ENCODE peak calls at places on chromosomes 7 and 10, in eight cellular contexts. One of them, this sample, is unnamed.

GRCh38 chr10:23099816-23100215 is 4.4 kb downstream of the MSRB2 start:
- DNase-seq in stimulated activated effector memory CD8-positive, alpha-beta T cell treated with anti-CD3 and anti-CD28 coated beads, Interleukin-12 subunit alpha, Interleukin-12 subunit beta, amount 100 ng/mL, for 72 hours: no peak
- DNase-seq in WERI-Rb-1: no peak
- DNase-seq in cardiac muscle cell: no peak
- DNase-seq in esophagus squamous epithelium: no peak
- DNase-seq in NB4: no peak
- DNase-seq in bronchial epithelial cell: peak
- DNase-seq in NCI-H1105: no peak
- DNase-seq in this sample: no peak

GRCh38 chr7:141558544-141559183 is 7.5 kb downstream of the AGK start:
- DNase-seq in stimulated activated effector memory CD8-positive, alpha-beta T cell treated with anti-CD3 and anti-CD28 coated beads, Interleukin-12 subunit alpha, Interleukin-12 subunit beta, amount 100 ng/mL, for 72 hours: no peak
- DNase-seq in WERI-Rb-1: no peak
- DNase-seq in cardiac muscle cell: no peak
- DNase-seq in esophagus squamous epithelium: no peak
- DNase-seq in NB4: no peak
- DNase-seq in bronchial epithelial cell: peak
- DNase-seq in NCI-H1105: peak
- DNase-seq in this sample: no peak

GRCh38 chr10:131093795-131094366 is 217.6 kb downstream of the TCERG1L start:
- DNase-seq in stimulated activated effector memory CD8-positive, alpha-beta T cell treated with anti-CD3 and anti-CD28 coated beads, Interleukin-12 subunit alpha, Interleukin-12 subunit beta, amount 100 ng/mL, for 72 hours: no peak
- DNase-seq in WERI-Rb-1: no peak
- DNase-seq in cardiac muscle cell: no peak
- DNase-seq in esophagus squamous epithelium: no peak
- DNase-seq in NB4: no peak
- DNase-seq in bronchial epithelial cell: no peak
- DNase-seq in NCI-H1105: no peak
- DNase-seq in this sample: no peak

GRCh38 chr7:50953820-50954219 is 171.1 kb upstream of the GRB10 start:
- DNase-seq in stimulated activated effector memory CD8-positive, alpha-beta T cell treated with anti-CD3 and anti-CD28 coated beads, Interleukin-12 subunit alpha, Interleukin-12 subunit beta, amount 100 ng/mL, for 72 hours: peak
- DNase-seq in WERI-Rb-1: no peak
- DNase-seq in cardiac muscle cell: no peak
- DNase-seq in esophagus squamous epithelium: no peak
- DNase-seq in NB4: peak
- DNase-seq in bronchial epithelial cell: peak
- DNase-seq in NCI-H1105: no peak
- DNase-seq in this sample: no peak

GRCh38 chr7:36512607-36513006 is 122.9 kb downstream of the ANLN start:
- DNase-seq in stimulated activated effector memory CD8-positive, alpha-beta T cell treated with anti-CD3 and anti-CD28 coated beads, Interleukin-12 subunit alpha, Interleukin-12 subunit beta, amount 100 ng/mL, for 72 hours: no peak
- DNase-seq in WERI-Rb-1: no peak
- DNase-seq in cardiac muscle cell: peak
- DNase-seq in esophagus squamous epithelium: no peak
- DNase-seq in NB4: no peak
- DNase-seq in bronchial epithelial cell: no peak
- DNase-seq in NCI-H1105: no peak
- DNase-seq in this sample: no peak

GRCh38 chr10:12795318-12795717 is 206.2 kb downstream of the CCDC3 start:
- DNase-seq in stimulated activated effector memory CD8-positive, alpha-beta T cell treated with anti-CD3 and anti-CD28 coated beads, Interleukin-12 subunit alpha, Interleukin-12 subunit beta, amount 100 ng/mL, for 72 hours: no peak
- DNase-seq in WERI-Rb-1: no peak
- DNase-seq in cardiac muscle cell: no peak
- DNase-seq in esophagus squamous epithelium: no peak
- DNase-seq in NB4: no peak
- DNase-seq in bronchial epithelial cell: no peak
- DNase-seq in NCI-H1105: no peak
- DNase-seq in this sample: no peak

GRCh38 chr10:48880016-48880705 is 59.5 kb downstream of the LRRC18 start:
- DNase-seq in stimulated activated effector memory CD8-positive, alpha-beta T cell treated with anti-CD3 and anti-CD28 coated beads, Interleukin-12 subunit alpha, Interleukin-12 subunit beta, amount 100 ng/mL, for 72 hours: peak
- DNase-seq in WERI-Rb-1: no peak
- DNase-seq in cardiac muscle cell: no peak
- DNase-seq in esophagus squamous epithelium: no peak
- DNase-seq in NB4: no peak
- DNase-seq in bronchial epithelial cell: no peak
- DNase-seq in NCI-H1105: no peak
- DNase-seq in this sample: no peak

GRCh38 chr10:24930427-24930826 is 22.0 kb downstream of the PRTFDC1 start:
- DNase-seq in stimulated activated effector memory CD8-positive, alpha-beta T cell treated with anti-CD3 and anti-CD28 coated beads, Interleukin-12 subunit alpha, Interleukin-12 subunit beta, amount 100 ng/mL, for 72 hours: no peak
- DNase-seq in WERI-Rb-1: no peak
- DNase-seq in cardiac muscle cell: no peak
- DNase-seq in esophagus squamous epithelium: no peak
- DNase-seq in NB4: no peak
- DNase-seq in bronchial epithelial cell: no peak
- DNase-seq in NCI-H1105: no peak
- DNase-seq in this sample: no peak

GRCh38 chr10:69057951-69058297 is 30.0 kb upstream of the SRGN start:
- DNase-seq in stimulated activated effector memory CD8-positive, alpha-beta T cell treated with anti-CD3 and anti-CD28 coated beads, Interleukin-12 subunit alpha, Interleukin-12 subunit beta, amount 100 ng/mL, for 72 hours: no peak
- DNase-seq in WERI-Rb-1: no peak
- DNase-seq in cardiac muscle cell: no peak
- DNase-seq in esophagus squamous epithelium: no peak
- DNase-seq in NB4: no peak
- DNase-seq in bronchial epithelial cell: peak
- DNase-seq in NCI-H1105: no peak
- DNase-seq in this sample: no peak

GRCh38 chr7:5276611-5277010 is 6.1 kb upstream of the SLC29A4 start:
- DNase-seq in stimulated activated effector memory CD8-positive, alpha-beta T cell treated with anti-CD3 and anti-CD28 coated beads, Interleukin-12 subunit alpha, Interleukin-12 subunit beta, amount 100 ng/mL, for 72 hours: no peak
- DNase-seq in WERI-Rb-1: peak
- DNase-seq in cardiac muscle cell: no peak
- DNase-seq in esophagus squamous epithelium: no peak
- DNase-seq in NB4: no peak
- DNase-seq in bronchial epithelial cell: no peak
- DNase-seq in NCI-H1105: no peak
- DNase-seq in this sample: no peak

GRCh38 chr10:85642082-85642420 is 724.5 kb downstream of the GRID1 start:
- DNase-seq in stimulated activated effector memory CD8-positive, alpha-beta T cell treated with anti-CD3 and anti-CD28 coated beads, Interleukin-12 subunit alpha, Interleukin-12 subunit beta, amount 100 ng/mL, for 72 hours: no peak
- DNase-seq in WERI-Rb-1: no peak
- DNase-seq in cardiac muscle cell: no peak
- DNase-seq in esophagus squamous epithelium: no peak
- DNase-seq in NB4: no peak
- DNase-seq in bronchial epithelial cell: no peak
- DNase-seq in NCI-H1105: no peak
- DNase-seq in this sample: no peak

GRCh38 chr10:86663576-86664369 is 4.5 kb upstream of the LDB3 start:
- DNase-seq in stimulated activated effector memory CD8-positive, alpha-beta T cell treated with anti-CD3 and anti-CD28 coated beads, Interleukin-12 subunit alpha, Interleukin-12 subunit beta, amount 100 ng/mL, for 72 hours: no peak
- DNase-seq in WERI-Rb-1: no peak
- DNase-seq in cardiac muscle cell: no peak
- DNase-seq in esophagus squamous epithelium: no peak
- DNase-seq in NB4: no peak
- DNase-seq in bronchial epithelial cell: no peak
- DNase-seq in NCI-H1105: no peak
- DNase-seq in this sample: peak

GRCh38 chr10:10794776-10795175 is 222.9 kb upstream of the CELF2 start:
- DNase-seq in stimulated activated effector memory CD8-positive, alpha-beta T cell treated with anti-CD3 and anti-CD28 coated beads, Interleukin-12 subunit alpha, Interleukin-12 subunit beta, amount 100 ng/mL, for 72 hours: no peak
- DNase-seq in WERI-Rb-1: no peak
- DNase-seq in cardiac muscle cell: no peak
- DNase-seq in esophagus squamous epithelium: no peak
- DNase-seq in NB4: no peak
- DNase-seq in bronchial epithelial cell: peak
- DNase-seq in NCI-H1105: no peak
- DNase-seq in this sample: no peak